ENCODE peak calls at places on chromosomes 7 and 10, in five cellular contexts. J, E, R, Y and X are unnamed samples.

GRCh38 chr7:1705339-1705738 is 35.3 kb downstream of the ELFN1 start:
- DNase-seq in J (no peak), E (no peak), R (no peak), Y (no peak), X (no peak)

GRCh38 chr10:116721991-116722392 is 20.4 kb downstream of the HSPA12A start:
- DNase-seq in J (peak; percentile 68), E (peak; percentile 78), R (peak; percentile 39), Y (no peak), X (no peak)

GRCh38 chr10:128537888-128538287 is 411.7 kb upstream of the MKI67 start:
- DNase-seq in J (no peak), E (no peak), R (no peak), Y (no peak), X (no peak)

GRCh38 chr10:113099431-113100298 is 149.6 kb downstream of the TCF7L2 start:
- DNase-seq in J (no peak), E (peak; percentile 43), R (peak; percentile 58), Y (peak; percentile 82), X (no peak)

GRCh38 chr10:71536332-71536731 is 139.6 kb downstream of the CDH23 start:
- DNase-seq in J (no peak), E (no peak), R (no peak), Y (peak; percentile 21), X (no peak)

GRCh38 chr7:17815318-17815717 is 125.0 kb downstream of the SNX13 start:
- DNase-seq in J (no peak), E (no peak), R (no peak), Y (no peak), X (no peak)

GRCh38 chr10:78847486-78847885 is 221.3 kb upstream of the ZMIZ1 start:
- DNase-seq in J (no peak), E (no peak), R (no peak), Y (no peak), X (no peak)

GRCh38 chr10:1054684-1055083 is 1.5 kb upstream of the WDR37 start:
- DNase-seq in J (no peak), E (no peak), R (no peak), Y (peak; percentile 60), X (no peak)

GRCh38 chr10:3871424-3871996 is 86.5 kb upstream of the KLF6 start:
- DNase-seq in J (no peak), E (no peak), R (no peak), Y (no peak), X (no peak)

GRCh38 chr7:70856889-70857511 is 274.9 kb upstream of the GALNT17 start:
- DNase-seq in J (peak; percentile 88), E (peak; percentile 33), R (peak; percentile 63), Y (peak; percentile 41), X (peak; percentile 10)

GRCh38 chr10:14588084-14588937 is 186.4 kb downstream of the FAM107B start:
- DNase-seq in J (no peak), E (peak; percentile 100), R (peak; percentile 79), Y (no peak), X (peak; percentile 96)

GRCh38 chr10:94210465-94211186 is 152.1 kb downstream of the NOC3L start:
- DNase-seq in J (no peak), E (no peak), R (no peak), Y (no peak), X (no peak)

GRCh38 chr10:23885853-23886252 is 323.1 kb upstream of the KIAA1217 start:
- DNase-seq in J (no peak), E (no peak), R (no peak), Y (no peak), X (no peak)

GRCh38 chr10:132411561-132412253 is 14.7 kb downstream of the PWWP2B start:
- DNase-seq in J (no peak), E (peak; percentile 20), R (no peak), Y (no peak), X (no peak)

GRCh38 chr7:84637568-84638338 is 443.2 kb upstream of the SEMA3A start:
- DNase-seq in J (no peak), E (peak; percentile 90), R (peak; percentile 92), Y (peak; percentile 51), X (peak; percentile 22)

GRCh38 chr7:54560183-54560582 is 18.0 kb downstream of the VSTM2A start:
- DNase-seq in J (no peak), E (no peak), R (no peak), Y (no peak), X (no peak)

GRCh38 chr10:101031796-101032636 is 982 bp downstream of the SFXN3 start:
- DNase-seq in J (peak; percentile 75), E (peak; percentile 63), R (peak; percentile 79), Y (peak; percentile 47), X (no peak)

GRCh38 chr10:18767981-18768380 is 108.8 kb downstream of the ARL5B start:
- DNase-seq in J (no peak), E (no peak), R (no peak), Y (no peak), X (no peak)

GRCh38 chr10:129765664-129766550 is 198.2 kb downstream of the EBF3 start:
- DNase-seq in J (no peak), E (no peak), R (no peak), Y (no peak), X (no peak)

GRCh38 chr7:130943336-130943901 is 209.4 kb upstream of the KLF14 start:
- DNase-seq in J (no peak), E (peak; percentile 97), R (peak; percentile 76), Y (peak; percentile 55), X (no peak)

GRCh38 chr7:73972614-73973013 is 55.4 kb upstream of the ELN start:
- DNase-seq in J (no peak), E (no peak), R (no peak), Y (no peak), X (no peak)

GRCh38 chr7:73970801-73971229 is 57.2 kb upstream of the ELN start:
- DNase-seq in J (no peak), E (no peak), R (no peak), Y (no peak), X (no peak)

GRCh38 chr7:73971315-73971700 is 56.7 kb upstream of the ELN start:
- DNase-seq in J (no peak), E (no peak), R (no peak), Y (no peak), X (no peak)

GRCh38 chr7:73973091-73973490 is 54.9 kb upstream of the ELN start:
- DNase-seq in J (no peak), E (no peak), R (no peak), Y (no peak), X (no peak)

DNA sequence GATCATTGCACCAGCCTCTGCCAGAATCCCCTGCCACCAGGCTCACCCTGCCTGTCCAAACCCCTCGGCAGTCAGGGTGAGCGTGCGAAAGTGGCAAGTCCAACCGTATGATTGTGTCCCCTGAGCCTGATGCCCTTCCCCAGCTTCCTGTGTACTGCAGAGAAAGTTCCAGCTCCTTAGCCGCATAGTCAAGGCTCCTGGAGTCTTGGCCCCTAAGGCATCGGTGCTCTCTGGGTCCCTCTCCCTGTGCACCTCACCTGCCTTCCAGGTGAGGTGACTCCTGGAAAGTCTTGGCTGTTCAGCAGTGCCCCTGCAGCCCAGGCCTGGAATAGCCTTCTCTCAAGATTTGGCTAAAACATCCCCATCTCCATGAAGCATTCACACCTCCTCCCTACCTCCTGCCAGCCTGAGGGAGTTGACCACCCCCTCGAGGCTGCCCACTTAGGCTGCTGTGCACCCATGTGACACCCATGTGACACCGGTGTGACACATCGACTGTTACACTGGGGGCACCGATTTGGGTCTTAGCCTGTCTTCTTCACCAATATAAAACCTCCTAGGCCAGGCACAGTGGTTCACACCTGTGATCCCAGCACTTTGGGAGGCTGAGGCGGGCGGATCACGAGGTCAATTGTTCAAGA is 56.2 kb upstream of the ELN start:
- DNase-seq in J (no peak), E (no peak), R (no peak), Y (peak; percentile 40), X (no peak)
- TF ChIP-seq CTCF in J (no peak), E (no peak), R (peak; percentile 14), Y (no peak), X (no peak)

GRCh38 chr7:141752634-141753033 is 11.3 kb upstream of the TAS2R3 start:
- DNase-seq in J (no peak), E (no peak), R (no peak), Y (no peak), X (no peak)
- TF ChIP-seq CTCF in J (peak; percentile 69), E (peak; percentile 6), R (peak; percentile 30), Y (peak; percentile 38), X (peak; percentile 11)

DNA sequence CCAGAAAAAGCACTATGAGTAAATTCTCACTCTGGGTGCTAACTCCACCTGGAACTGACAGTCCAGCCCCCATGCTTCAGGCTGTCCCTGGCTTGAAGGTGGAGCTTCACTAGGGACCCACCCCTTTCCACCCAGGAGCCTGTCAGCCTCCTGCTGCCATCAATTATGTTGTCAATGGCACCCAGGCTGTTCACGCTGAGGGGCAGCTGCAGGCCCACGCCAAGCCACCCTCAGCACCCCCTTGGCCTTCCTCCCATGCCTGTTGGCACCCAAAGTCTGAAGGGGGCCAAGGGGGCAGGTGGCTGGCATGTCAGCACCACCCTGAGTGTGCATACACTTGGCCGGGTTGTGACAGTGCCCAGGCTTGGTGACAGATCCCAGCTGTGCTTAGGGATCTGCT is 149.3 kb downstream of the NXPH1 start:
- DNase-seq in J (no peak), E (no peak), R (no peak), Y (no peak), X (no peak)
- TF ChIP-seq CTCF in J (no peak), E (no peak), R (no peak), Y (no peak), X (no peak)

DNA sequence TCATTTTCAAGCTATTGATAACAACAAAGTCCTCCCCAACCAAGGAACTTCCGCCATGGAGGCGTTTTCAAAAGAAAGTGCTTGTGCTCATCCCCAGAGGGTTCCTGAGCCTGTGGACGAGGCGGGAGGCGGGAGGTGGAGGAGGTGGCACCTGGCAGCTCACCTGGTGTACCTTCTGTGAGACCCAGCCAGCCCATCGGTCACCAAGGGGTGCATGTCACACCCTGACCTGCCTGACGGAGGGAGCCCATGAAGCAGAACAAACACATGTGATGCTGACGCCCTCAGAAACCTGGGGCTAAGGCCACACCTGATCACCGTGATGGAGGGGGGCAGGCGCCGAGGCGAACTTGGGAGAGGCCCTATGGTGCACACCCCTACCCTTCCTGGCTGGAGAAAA is 458.8 kb downstream of the DNAJB6 start:
- DNase-seq in J (no peak), E (no peak), R (no peak), Y (no peak), X (no peak)
- TF ChIP-seq CTCF in J (no peak), E (no peak), R (no peak), Y (no peak), X (no peak)

GRCh38 chr7:150417863-150418262 is 32.6 kb upstream of the GIMAP8 start:
- DNase-seq in J (no peak), E (no peak), R (no peak), Y (no peak), X (no peak)
- TF ChIP-seq CTCF in J (no peak), E (peak; percentile 9), R (peak; percentile 17), Y (no peak), X (no peak)

GRCh38 chr7:141251957-141252356 is 178.1 kb downstream of the TMEM178B start:
- DNase-seq in J (no peak), E (no peak), R (no peak), Y (no peak), X (no peak)
- TF ChIP-seq CTCF in J (no peak), E (no peak), R (no peak), Y (no peak), X (no peak)